ENCODE peak calls at places on chromosome 20, in four cellular contexts. Q is pons; Z is stimulated activated CD4-positive, alpha-beta T cell treated with anti-CD3 and anti-CD28 coated beads, Interleukin-4, amount 100 ng/mL, for 1 hour; O is stromal cell of bone marrow. X is an unnamed sample.

GRCh38 chr20:48652961-48653705 is 174.7 kb downstream of the PREX1 start:
- DNase-seq in Q (no peak), Z (no peak), O (no peak), X (no peak)

GRCh38 chr20:420169-420620 is 12.1 kb downstream of the RBCK1 start:
- DNase-seq in Q (no peak), Z (no peak), O (no peak), X (no peak)

GRCh38 chr20:43322851-43323250 is 133.1 kb upstream of the PTPRT start:
- DNase-seq in Q (no peak), Z (no peak), O (no peak), X (peak; percentile 8)

GRCh38 chr20:59785118-59785959 is 148.1 kb downstream of the SYCP2 start:
- DNase-seq in Q (no peak), Z (no peak), O (no peak), X (no peak)

GRCh38 chr20:35318502-35319157 is 26.4 kb upstream of the FAM83C start:
- DNase-seq in Q (no peak), Z (no peak), O (no peak), X (peak; percentile 88)

GRCh38 chr20:1833728-1834726 is 61.2 kb upstream of the SIRPA start:
- DNase-seq in Q (no peak), Z (no peak), O (no peak), X (no peak)

GRCh38 chr20:37986873-37987601 is 46.2 kb downstream of the TTI1 start:
- DNase-seq in Q (peak; percentile 39), Z (no peak), O (no peak), X (no peak)

GRCh38 chr20:53783768-53784167 is 190.1 kb upstream of the ZNF217 start:
- DNase-seq in Q (no peak), Z (no peak), O (no peak), X (no peak)

GRCh38 chr20:31560900-31561598 is 44.0 kb upstream of the ID1 start:
- DNase-seq in Q (no peak), Z (no peak), O (peak; percentile 94), X (peak; percentile 94)

GRCh38 chr20:1712634-1713625 is 55.4 kb upstream of the SIRPG start:
- DNase-seq in Q (no peak), Z (no peak), O (no peak), X (no peak)

GRCh38 chr20:53550590-53551187 is 43.0 kb downstream of the ZNF217 start:
- DNase-seq in Q (no peak), Z (no peak), O (no peak), X (peak; percentile 9)

GRCh38 chr20:39886650-39887190 is 802.3 kb downstream of the MAFB start:
- DNase-seq in Q (peak; percentile 72), Z (no peak), O (no peak), X (no peak)

GRCh38 chr20:55052464-55052863 is 577.1 kb downstream of the DOK5 start:
- DNase-seq in Q (no peak), Z (no peak), O (no peak), X (no peak)

GRCh38 chr20:31811796-31812728 is 7.1 kb upstream of the MYLK2 start:
- DNase-seq in Q (no peak), Z (no peak), O (no peak), X (peak; percentile 80)

GRCh38 chr20:1426231-1426849 is 33.5 kb upstream of the FKBP1A start:
- DNase-seq in Q (no peak), Z (no peak), O (no peak), X (no peak)

GRCh38 chr20:10578607-10579006 is 95.2 kb downstream of the JAG1 start:
- DNase-seq in Q (no peak), Z (no peak), O (no peak), X (peak; percentile 82)

GRCh38 chr20:50930139-50931047 is 844 bp downstream of the ADNP start:
- DNase-seq in Q (no peak), Z (peak; percentile 34), O (no peak), X (no peak)

GRCh38 chr20:21693322-21693721 is 12.1 kb upstream of the PAX1 start:
- DNase-seq in Q (no peak), Z (no peak), O (no peak), X (no peak)

GRCh38 chr20:57582029-57582378 is 21.1 kb downstream of the PCK1 start:
- DNase-seq in Q (no peak), Z (no peak), O (no peak), X (no peak)

GRCh38 chr20:11711214-11711613 is 206.5 kb upstream of the BTBD3 start:
- DNase-seq in Q (no peak), Z (no peak), O (no peak), X (no peak)

GRCh38 chr20:43658068-43658722 is 8.7 kb upstream of the MYBL2 start:
- DNase-seq in Q (no peak), Z (peak; percentile 19), O (no peak), X (no peak)

GRCh38 chr20:18543932-18544331 is 23.3 kb upstream of the SMIM26 start:
- DNase-seq in Q (no peak), Z (no peak), O (no peak), X (no peak)

GRCh38 chr20:19947611-19948264 is 69.4 kb upstream of the NAA20 start:
- DNase-seq in Q (no peak), Z (no peak), O (no peak), X (peak; percentile 74)

GRCh38 chr20:497979-498378 is 35.6 kb upstream of the TBC1D20 start:
- DNase-seq in Q (no peak), Z (no peak), O (no peak), X (no peak)

GRCh38 chr20:36277546-36277945 is 28.6 kb upstream of the DLGAP4 start:
- DNase-seq in Q (no peak), Z (no peak), O (no peak), X (no peak)

GRCh38 chr20:63101781-63102719 is 95.3 kb upstream of the BHLHE23 start:
- DNase-seq in Q (no peak), Z (peak; percentile 61), O (no peak), X (peak; percentile 46)

GRCh38 chr20:4740774-4741431 is 19.2 kb downstream of the PRND start:
- DNase-seq in Q (no peak), Z (peak; percentile 66), O (no peak), X (peak; percentile 65)

GRCh38 chr20:58852559-58853271 is at the start of gene GNAS:
- DNase-seq in Q (peak; percentile 17), Z (peak; percentile 67), O (peak; percentile 27), X (peak; percentile 76)

GRCh38 chr20:16615199-16615598 is 42.0 kb upstream of the KIF16B start:
- DNase-seq in Q (no peak), Z (no peak), O (peak; percentile 41), X (peak; percentile 94)

GRCh38 chr20:415820-416322 is 7.8 kb downstream of the RBCK1 start:
- DNase-seq in Q (no peak), Z (no peak), O (no peak), X (no peak)

GRCh38 chr20:19745584-19745983 is 12.5 kb upstream of the RIN2 start:
- DNase-seq in Q (no peak), Z (no peak), O (no peak), X (no peak)